ENCODE peak calls at places on chromosome 20, in seven cellular contexts. C, K, X, S, M, O and D are unnamed samples.

GRCh38 chr20:2136275-2136674 is 34.6 kb downstream of the STK35 start:
- DNase-seq in C (no peak), K (no peak), X (no peak), S (no peak), M (no peak), O (no peak), D (no peak)

GRCh38 chr20:1415667-1416468 is 23.0 kb upstream of the FKBP1A start:
- DNase-seq in C (no peak), K (no peak), X (no peak), S (peak; percentile 99), M (no peak), O (peak; percentile 97), D (peak; percentile 93)

GRCh38 chr20:19775353-19776201 is 17.5 kb downstream of the RIN2 start:
- DNase-seq in C (no peak), K (no peak), X (no peak), S (no peak), M (no peak), O (no peak), D (no peak)

GRCh38 chr20:33947709-33948295 is 45.9 kb upstream of the RALY start:
- DNase-seq in C (peak; percentile 74), K (no peak), X (peak; percentile 41), S (peak; percentile 5), M (peak; percentile 43), O (peak; percentile 89), D (no peak)

GRCh38 chr20:35151739-35152138 is 4.6 kb upstream of the EDEM2 start:
- DNase-seq in C (peak; percentile 30), K (no peak), X (no peak), S (no peak), M (no peak), O (no peak), D (no peak)

GRCh38 chr20:9024996-9025395 is 43.9 kb upstream of the PLCB4 start:
- DNase-seq in C (no peak), K (no peak), X (no peak), S (no peak), M (no peak), O (no peak), D (no peak)

GRCh38 chr20:23043376-23043775 is 6.1 kb downstream of the THBD start:
- DNase-seq in C (no peak), K (no peak), X (no peak), S (no peak), M (peak; percentile 27), O (no peak), D (no peak)

GRCh38 chr20:41175201-41175651 is 37.9 kb downstream of the PLCG1 start:
- DNase-seq in C (peak; percentile 14), K (peak; percentile 25), X (no peak), S (no peak), M (peak; percentile 2), O (no peak), D (no peak)

GRCh38 chr20:51541189-51542032 is 1.1 kb downstream of the NFATC2 start:
- DNase-seq in C (peak; percentile 91), K (peak; percentile 58), X (peak; percentile 95), S (no peak), M (peak; percentile 18), O (no peak), D (no peak)

GRCh38 chr20:17650301-17650761 is 31.7 kb downstream of the RRBP1 start:
- DNase-seq in C (no peak), K (no peak), X (no peak), S (no peak), M (no peak), O (no peak), D (no peak)

GRCh38 chr20:16538779-16539178 is 34.5 kb downstream of the KIF16B start:
- DNase-seq in C (no peak), K (no peak), X (no peak), S (no peak), M (no peak), O (no peak), D (no peak)

GRCh38 chr20:18001131-18001921 is 32.5 kb downstream of the MGME1 start:
- DNase-seq in C (peak; percentile 71), K (peak; percentile 50), X (no peak), S (no peak), M (no peak), O (no peak), D (peak; percentile 66)

GRCh38 chr20:278607-279571 is 11.7 kb downstream of the C20orf96 start:
- DNase-seq in C (peak; percentile 26), K (no peak), X (no peak), S (no peak), M (no peak), O (no peak), D (no peak)

GRCh38 chr20:46353506-46354206 is 45.4 kb upstream of the CDH22 start:
- DNase-seq in C (no peak), K (no peak), X (no peak), S (no peak), M (no peak), O (no peak), D (no peak)

GRCh38 chr20:45306431-45306982 is at the start of gene RBPJL:
- DNase-seq in C (peak; percentile 38), K (no peak), X (peak; percentile 42), S (no peak), M (no peak), O (no peak), D (no peak)

GRCh38 chr20:53003420-53003819 is 31.3 kb downstream of the TSHZ2 start:
- DNase-seq in C (no peak), K (no peak), X (no peak), S (no peak), M (no peak), O (no peak), D (no peak)

GRCh38 chr20:4406627-4407026 is 315.1 kb upstream of the PRND start:
- DNase-seq in C (no peak), K (no peak), X (no peak), S (no peak), M (no peak), O (peak; percentile 42), D (peak; percentile 58)

GRCh38 chr20:1472556-1473243 is 6.1 kb upstream of the NSFL1C start:
- DNase-seq in C (no peak), K (peak; percentile 28), X (no peak), S (no peak), M (no peak), O (no peak), D (no peak)

GRCh38 chr20:44233436-44234016 is 13.6 kb upstream of the GDAP1L1 start:
- DNase-seq in C (no peak), K (no peak), X (no peak), S (no peak), M (no peak), O (no peak), D (no peak)

GRCh38 chr20:52054123-52054522 is 137.5 kb downstream of the ZFP64 start:
- DNase-seq in C (no peak), K (no peak), X (no peak), S (no peak), M (no peak), O (no peak), D (no peak)

GRCh38 chr20:13671500-13672288 is 33.0 kb upstream of the TASP1 start:
- DNase-seq in C (no peak), K (no peak), X (no peak), S (no peak), M (no peak), O (no peak), D (peak; percentile 90)

GRCh38 chr20:25867776-25868649 is 171.4 kb upstream of the ZNF337 start:
- DNase-seq in C (peak; percentile 85), K (peak; percentile 65), X (peak; percentile 84), S (no peak), M (no peak), O (no peak), D (no peak)

GRCh38 chr20:57600324-57601210 is 19.7 kb downstream of the ZBP1 start:
- DNase-seq in C (no peak), K (no peak), X (no peak), S (no peak), M (no peak), O (no peak), D (no peak)

GRCh38 chr20:8454137-8454712 is 322.2 kb downstream of the PLCB1 start:
- DNase-seq in C (peak; percentile 22), K (no peak), X (peak; percentile 8), S (no peak), M (peak; percentile 14), O (peak; percentile 41), D (peak; percentile 81)

GRCh38 chr20:35665949-35666288 is 1.2 kb upstream of the CPNE1 start:
- DNase-seq in C (no peak), K (no peak), X (no peak), S (no peak), M (no peak), O (no peak), D (no peak)

GRCh38 chr20:44485078-44485829 is 9.6 kb downstream of the TTPAL start:
- DNase-seq in C (peak; percentile 40), K (no peak), X (no peak), S (no peak), M (no peak), O (no peak), D (no peak)

GRCh38 chr20:36744764-36745191 is 1.1 kb downstream of the NDRG3 start:
- DNase-seq in C (peak; percentile 21), K (no peak), X (peak; percentile 38), S (no peak), M (no peak), O (no peak), D (peak; percentile 76)

GRCh38 chr20:4666001-4666470 is 55.7 kb upstream of the PRND start:
- DNase-seq in C (no peak), K (no peak), X (no peak), S (no peak), M (peak; percentile 71), O (no peak), D (peak; percentile 41)

GRCh38 chr20:36273414-36274247 is 32.5 kb upstream of the DLGAP4 start:
- DNase-seq in C (peak; percentile 19), K (no peak), X (no peak), S (peak; percentile 12), M (peak; percentile 22), O (peak; percentile 4), D (no peak)

GRCh38 chr20:62875419-62876355 is 14.1 kb upstream of the TCFL5 start:
- DNase-seq in C (peak; percentile 83), K (peak; percentile 50), X (peak; percentile 40), S (no peak), M (no peak), O (peak; percentile 71), D (peak; percentile 93)
- H3K4me3 ChIP-seq in C (no peak overlapping the region), K (no peak overlapping the region), X (no peak overlapping the region), S (no peak overlapping the region), M (no peak overlapping the region), O (peak overlapping the region; percentile 30), D (peak overlapping the region; percentile 31)

DNA sequence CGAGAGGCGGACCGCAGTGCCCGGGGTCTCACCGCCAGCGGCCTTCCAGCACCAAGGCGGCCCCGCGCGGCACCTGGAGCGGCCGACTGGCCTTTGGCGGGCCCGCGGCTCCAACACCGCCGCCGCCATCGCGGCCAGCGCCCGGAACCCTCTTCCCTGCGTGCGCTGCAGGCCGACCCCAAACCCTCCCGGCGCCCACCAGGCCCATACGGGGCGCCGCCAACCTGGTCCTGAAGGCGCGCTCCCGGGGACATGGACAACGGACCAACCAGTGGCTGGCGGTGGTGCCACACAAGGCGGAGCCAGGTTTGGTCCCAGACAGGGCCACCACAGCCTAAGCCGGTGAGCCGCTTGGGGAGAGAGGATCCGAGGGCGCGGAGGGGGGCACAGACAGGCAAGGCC is 1514.8 kb upstream of the DEFB115 start:
- DNase-seq in C (no peak), K (no peak), X (no peak), S (no peak), M (no peak), O (no peak), D (no peak)
- H3K4me3 ChIP-seq in C (peak overlapping the region; percentile 23), K (no peak overlapping the region), X (no peak overlapping the region), S (no peak overlapping the region), M (no peak overlapping the region), O (no peak overlapping the region), D (no peak overlapping the region)

GRCh38 chr20:59006167-59006863 is 739 bp downstream of the CTSZ start:
- DNase-seq in C (no peak), K (no peak), X (no peak), S (no peak), M (no peak), O (no peak), D (peak; percentile 72)
- H3K4me3 ChIP-seq in C (peak overlapping the region; percentile 70), K (peak overlapping the region; percentile 78), X (peak overlapping the region; percentile 31), S (peak overlapping the region; percentile 58), M (no peak overlapping the region), O (peak overlapping the region; percentile 76), D (peak overlapping the region; percentile 95)

GRCh38 chr20:38143646-38144554 is 21.2 kb downstream of the TGM2 start:
- DNase-seq in C (no peak), K (no peak), X (peak; percentile 49), S (no peak), M (no peak), O (no peak), D (peak; percentile 95)
- H3K4me3 ChIP-seq in C (no peak overlapping the region), K (no peak overlapping the region), X (no peak overlapping the region), S (no peak overlapping the region), M (no peak overlapping the region), O (no peak overlapping the region), D (no peak overlapping the region)